ENCODE peak calls at places on chromosome 2, in nine cellular contexts. K, S, M, V, Q, H, A, C and O are unnamed samples.

GRCh38 chr2:1743396-1744150 is 742 bp downstream of the PXDN start:
- DNase-seq in S (peak), C (peak), H (no peak), K (peak), Q (no peak), M (peak), V (no peak), A (no peak), O (no peak)

GRCh38 chr2:47072018-47072691 is 83.0 kb downstream of the STPG4 start:
- DNase-seq in M (peak), S (no peak), Q (peak), A (no peak), V (no peak), K (peak), C (no peak), H (no peak), O (peak)

GRCh38 chr2:28398101-28398834 is 5.6 kb downstream of the FOSL2 start:
- DNase-seq in M (peak), K (no peak), Q (no peak), A (no peak), H (no peak), S (peak), C (no peak), V (no peak), O (no peak)

GRCh38 chr2:160377204-160377995 is 116.2 kb downstream of the RBMS1 start:
- DNase-seq in M (peak), H (no peak), A (no peak), V (no peak), C (no peak), S (no peak), Q (no peak), K (no peak), O (no peak)

GRCh38 chr2:215870088-215870490 is 143.3 kb downstream of the MREG start:
- DNase-seq in H (no peak), V (no peak), M (peak), K (no peak), A (no peak), S (peak), Q (no peak), C (no peak), O (no peak)

GRCh38 chr2:176356251-176356650 is 87.0 kb downstream of the MTX2 start:
- DNase-seq in H (no peak), M (no peak), Q (no peak), V (no peak), C (no peak), A (no peak), S (no peak), K (no peak), O (no peak)

GRCh38 chr2:202035089-202035940 is 1.7 kb downstream of the FZD7 start:
- DNase-seq in Q (no peak), S (no peak), A (no peak), M (peak), V (no peak), K (peak), C (peak), H (no peak), O (no peak)

GRCh38 chr2:73101626-73102256 is 11.0 kb downstream of the RAB11FIP5 start:
- DNase-seq in M (no peak), A (no peak), Q (no peak), K (no peak), H (no peak), C (no peak), S (no peak), V (no peak), O (no peak)

GRCh38 chr2:3536682-3537632 is 17.6 kb upstream of the ADI1 start:
- DNase-seq in K (peak), M (peak), C (no peak), A (no peak), H (no peak), V (no peak), Q (peak), S (peak), O (no peak)

GRCh38 chr2:201116959-201117734 is 1.2 kb downstream of the CFLAR start:
- DNase-seq in K (no peak), H (no peak), M (peak), A (peak), S (peak), C (no peak), V (peak), Q (peak), O (no peak)

GRCh38 chr2:167940361-167940744 is 307.0 kb downstream of the STK39 start:
- DNase-seq in C (no peak), K (no peak), H (no peak), Q (no peak), M (no peak), S (no peak), V (no peak), A (no peak), O (no peak)

GRCh38 chr2:39696072-39696471 is 30.4 kb downstream of the TMEM178A start:
- DNase-seq in K (no peak), V (peak), A (no peak), H (peak), S (no peak), Q (peak), C (no peak), M (peak), O (no peak)

GRCh38 chr2:240566203-240567136 is 1.8 kb upstream of the RNPEPL1 start:
- DNase-seq in C (peak), S (peak), A (peak), V (no peak), K (peak), Q (peak), M (peak), H (peak), O (peak)

GRCh38 chr2:189328451-189329249 is 112.6 kb upstream of the WDR75 start:
- DNase-seq in S (no peak), Q (no peak), V (no peak), K (no peak), C (no peak), H (no peak), M (peak), A (no peak), O (no peak)

GRCh38 chr2:84969511-84970265 is 1.3 kb upstream of the KCMF1 start:
- DNase-seq in M (peak), Q (no peak), A (peak), H (no peak), C (no peak), V (no peak), K (no peak), S (peak), O (no peak)